ENCODE peak calls at places on chromosome 3, in ten cellular contexts. L is central memory CD4-positive, alpha-beta T cell; F is nephron progenitor cell; N is SK-N-SH; X is kidney; O is upper lobe of right lung; H is stimulated activated CD4-positive, alpha-beta T cell treated with anti-CD3 and anti-CD28 coated beads, Interleukin-12 subunit alpha, Interleukin-12 subunit beta, amount 100 ng/mL, for 24 hours; Z is anterior cingulate cortex; I is type B pancreatic cell; Q is progenitor cell of endocrine pancreas. D is an unnamed sample.

GRCh38 chr3:67605377-67605776 is 49.0 kb downstream of the SUCLG2 start:
- DNase-seq in L (no peak), F (no peak), N (no peak), X (no peak), O (no peak), H (no peak), Z (no peak), I (no peak), Q (no peak), D (no peak)

GRCh38 chr3:105579439-105579838 is 212.7 kb downstream of the ALCAM start:
- DNase-seq in L (no peak), F (no peak), N (no peak), X (no peak), O (no peak), H (no peak), Z (no peak), I (no peak), Q (no peak), D (no peak)

GRCh38 chr3:159988617-159989251 is at the start of gene IL12A:
- DNase-seq in L (peak; percentile 69), F (peak; percentile 90), N (peak; percentile 92), X (peak; percentile 91), O (peak; percentile 92), H (peak; percentile 62), Z (peak; percentile 38), I (peak; percentile 83), Q (peak; percentile 77), D (peak; percentile 49)

GRCh38 chr3:58996730-58997129 is 53.1 kb downstream of the CFAP20DC start:
- DNase-seq in L (no peak), F (no peak), N (no peak), X (no peak), O (no peak), H (no peak), Z (no peak), I (no peak), Q (no peak), D (no peak)

GRCh38 chr3:16174389-16174788 is at the start of gene GALNT15:
- DNase-seq in L (no peak), F (peak; percentile 18), N (peak; percentile 82), X (peak; percentile 93), O (peak; percentile 81), H (no peak), Z (peak; percentile 80), I (peak; percentile 61), Q (no peak), D (peak; percentile 91)

GRCh38 chr3:190044142-190044541 is 76.6 kb downstream of the P3H2 start:
- DNase-seq in L (no peak), F (no peak), N (no peak), X (no peak), O (no peak), H (no peak), Z (no peak), I (no peak), Q (no peak), D (no peak)

GRCh38 chr3:149375164-149375823 is 2.2 kb downstream of the TM4SF1 start:
- DNase-seq in L (no peak), F (no peak), N (no peak), X (no peak), O (no peak), H (no peak), Z (no peak), I (no peak), Q (no peak), D (no peak)

GRCh38 chr3:174243194-174243593 is 615.9 kb upstream of the NAALADL2 start:
- DNase-seq in L (no peak), F (peak; percentile 4), N (no peak), X (no peak), O (no peak), H (no peak), Z (no peak), I (no peak), Q (no peak), D (no peak)

GRCh38 chr3:73727854-73728253 is 103.1 kb upstream of the PDZRN3 start:
- DNase-seq in L (no peak), F (no peak), N (no peak), X (no peak), O (no peak), H (no peak), Z (no peak), I (no peak), Q (no peak), D (no peak)

GRCh38 chr3:128341659-128342395 is 124.9 kb downstream of the DNAJB8 start:
- DNase-seq in L (no peak), F (no peak), N (no peak), X (peak; percentile 59), O (no peak), H (no peak), Z (no peak), I (no peak), Q (no peak), D (no peak)

GRCh38 chr3:14487086-14487485 is 53.1 kb downstream of the GRIP2 start:
- DNase-seq in L (no peak), F (no peak), N (no peak), X (peak; percentile 29), O (peak; percentile 51), H (no peak), Z (no peak), I (no peak), Q (no peak), D (no peak)

GRCh38 chr3:164984947-164985346 is 93.3 kb downstream of the SI start:
- DNase-seq in L (no peak), F (no peak), N (no peak), X (no peak), O (no peak), H (no peak), Z (no peak), I (no peak), Q (no peak), D (no peak)

GRCh38 chr3:42581400-42581708 is 413 bp downstream of the SEC22C start:
- DNase-seq in L (no peak), F (no peak), N (no peak), X (no peak), O (no peak), H (no peak), Z (no peak), I (no peak), Q (no peak), D (no peak)

GRCh38 chr3:194833511-194833910 is 147.8 kb downstream of the FAM43A start:
- DNase-seq in L (no peak), F (no peak), N (no peak), X (no peak), O (no peak), H (no peak), Z (no peak), I (no peak), Q (no peak), D (no peak)

GRCh38 chr3:179027326-179027900 is 44.2 kb downstream of the ZMAT3 start:
- DNase-seq in L (no peak), F (peak; percentile 11), N (no peak), X (no peak), O (no peak), H (no peak), Z (no peak), I (no peak), Q (no peak), D (no peak)

GRCh38 chr3:183464480-183464879 is 36.1 kb upstream of the MCF2L2 start:
- DNase-seq in L (no peak), F (no peak), N (no peak), X (no peak), O (no peak), H (no peak), Z (no peak), I (no peak), Q (no peak), D (no peak)

GRCh38 chr3:184085389-184085852 is 11.4 kb upstream of the HTR3E start:
- DNase-seq in L (no peak), F (no peak), N (no peak), X (no peak), O (no peak), H (no peak), Z (no peak), I (no peak), Q (no peak), D (no peak)

GRCh38 chr3:185056908-185057307 is 96.0 kb downstream of the C3orf70 start:
- DNase-seq in L (no peak), F (no peak), N (no peak), X (no peak), O (no peak), H (no peak), Z (no peak), I (no peak), Q (no peak), D (no peak)

GRCh38 chr3:13308406-13308805 is 111.7 kb downstream of the NUP210 start:
- DNase-seq in L (no peak), F (peak; percentile 38), N (peak; percentile 74), X (peak; percentile 43), O (no peak), H (no peak), Z (no peak), I (no peak), Q (no peak), D (peak; percentile 68)

GRCh38 chr3:52860424-52860768 is 25.6 kb upstream of the MUSTN1 start:
- DNase-seq in L (no peak), F (no peak), N (no peak), X (no peak), O (no peak), H (no peak), Z (no peak), I (no peak), Q (no peak), D (no peak)

GRCh38 chr3:56783644-56784451 is 17.9 kb downstream of the ARHGEF3 start:
- DNase-seq in L (peak; percentile 83), F (no peak), N (no peak), X (no peak), O (no peak), H (no peak), Z (no peak), I (peak; percentile 31), Q (no peak), D (no peak)

GRCh38 chr3:52831500-52832301 is 1.2 kb upstream of the ITIH4 start:
- DNase-seq in L (no peak), F (no peak), N (peak; percentile 79), X (no peak), O (no peak), H (no peak), Z (no peak), I (no peak), Q (no peak), D (peak; percentile 80)

GRCh38 chr3:138458774-138459499 is 24.5 kb downstream of the ESYT3 start:
- DNase-seq in L (no peak), F (no peak), N (no peak), X (no peak), O (peak; percentile 40), H (no peak), Z (no peak), I (peak; percentile 44), Q (no peak), D (no peak)

GRCh38 chr3:197428117-197428761 is 127.5 kb downstream of the BDH1 start:
- DNase-seq in L (no peak), F (peak; percentile 60), N (peak; percentile 54), X (peak; percentile 83), O (peak; percentile 63), H (peak; percentile 30), Z (no peak), I (no peak), Q (no peak), D (no peak)

GRCh38 chr3:52277071-52277964 is 1.1 kb downstream of the WDR82 start:
- DNase-seq in L (peak; percentile 67), F (peak; percentile 58), N (peak; percentile 77), X (peak; percentile 95), O (peak; percentile 92), H (peak; percentile 62), Z (peak; percentile 29), I (no peak), Q (no peak), D (peak; percentile 57)

GRCh38 chr3:127158614-127159221 is 34.2 kb upstream of the PRR23E start:
- DNase-seq in L (no peak), F (peak; percentile 89), N (no peak), X (no peak), O (peak; percentile 52), H (no peak), Z (no peak), I (no peak), Q (peak; percentile 62), D (no peak)

GRCh38 chr3:172313671-172314070 is 134.6 kb downstream of the GHSR start:
- DNase-seq in L (no peak), F (no peak), N (no peak), X (no peak), O (no peak), H (no peak), Z (no peak), I (no peak), Q (no peak), D (no peak)

GRCh38 chr3:72347819-72348319 is 500.4 kb downstream of the SHQ1 start:
- DNase-seq in L (peak; percentile 61), F (peak; percentile 47), N (no peak), X (peak; percentile 94), O (peak; percentile 87), H (peak; percentile 36), Z (peak; percentile 11), I (no peak), Q (peak; percentile 25), D (no peak)

D was measured in dorsolateral prefrontal cortex.